ENCODE peak calls at places on chromosomes 5 and 9, in five cellular contexts. X, R, J, D and L are unnamed samples.

GRCh38 chr9:72586388-72587160 is 65.2 kb downstream of the TMC1 start:
- DNase-seq in J (no peak), D (peak), X (peak), R (peak), L (no peak)

GRCh38 chr9:106432631-106433030 is 430.3 kb upstream of the ZNF462 start:
- DNase-seq in J (no peak), D (no peak), X (no peak), R (no peak), L (no peak)

GRCh38 chr5:139513852-139514485 is 31.4 kb upstream of the STING1 start:
- DNase-seq in X (peak), R (no peak), J (no peak), D (no peak), L (no peak)

GRCh38 chr9:109249615-109250014 is 71.2 kb downstream of the EPB41L4B start:
- DNase-seq in D (no peak), X (no peak), R (no peak), J (no peak), L (no peak)

GRCh38 chr5:10118150-10118549 is 131.5 kb downstream of the ATPSCKMT start:
- DNase-seq in J (no peak), R (no peak), D (no peak), X (peak), L (no peak)

GRCh38 chr9:133199648-133200321 is 9.3 kb downstream of the OBP2B start:
- DNase-seq in X (no peak), J (no peak), D (no peak), R (peak), L (no peak)

GRCh38 chr5:98510111-98510510 is 263.4 kb upstream of the RGMB start:
- DNase-seq in X (peak), D (no peak), R (no peak), J (no peak), L (peak)

GRCh38 chr5:2751592-2752021 is at the start of gene IRX2:
- DNase-seq in X (peak), J (no peak), D (no peak), R (no peak), L (peak)